ENCODE peak calls at places on chromosomes 3 and 15, in five cellular contexts. Q is T-cell; V is mesothelial cell of epicardium; Z is activated T-helper 9 cell treated with anti-CD3 and anti-CD28 coated beads, Interleukin-2, amount 50 U/mL, for 16 hours; R is EL. G is an unnamed sample.

GRCh38 chr3:69116162-69116561 is 6.2 kb downstream of the LMOD3 start:
- DNase-seq in Z (no peak), V (no peak), Q (no peak), R (no peak), G (no peak)

GRCh38 chr3:39388741-39389248 is 5.6 kb downstream of the SLC25A38 start:
- DNase-seq in Z (no peak), Q (no peak), R (no peak), V (no peak), G (no peak)

GRCh38 chr15:69160976-69161877 is 792 bp downstream of the GLCE start:
- DNase-seq in R (peak), V (peak), Q (peak), Z (peak), G (peak)

GRCh38 chr3:13099707-13100106 is 26.5 kb upstream of the IQSEC1 start:
- DNase-seq in Q (no peak), Z (no peak), R (no peak), V (no peak), G (no peak)

GRCh38 chr3:194176274-194176991 is 40.5 kb downstream of the HES1 start:
- DNase-seq in V (peak), Z (no peak), Q (no peak), R (no peak), G (peak)

GRCh38 chr3:178194547-178194946 is 341.7 kb upstream of the KCNMB2 start:
- DNase-seq in V (no peak), Z (no peak), Q (no peak), R (no peak), G (no peak)

GRCh38 chr3:86845731-86846130 is 145.2 kb downstream of the VGLL3 start:
- DNase-seq in Z (no peak), R (no peak), Q (no peak), V (no peak), G (no peak)

GRCh38 chr3:51340989-51341636 is 44.0 kb upstream of the MANF start:
- DNase-seq in R (peak), Q (no peak), Z (no peak), V (no peak), G (no peak)

GRCh38 chr3:71444028-71444860 is 139.3 kb downstream of the FOXP1 start:
- DNase-seq in V (no peak), R (peak), Z (peak), Q (peak), G (no peak)

GRCh38 chr3:127216415-127217261 is 23.7 kb downstream of the PRR23E start:
- DNase-seq in Q (no peak), R (no peak), Z (no peak), V (no peak), G (no peak)

GRCh38 chr3:58231666-58232065 is 5.9 kb upstream of the ABHD6 start:
- DNase-seq in V (no peak), Z (no peak), Q (no peak), R (no peak), G (no peak)

GRCh38 chr3:64267774-64268604 is 42.7 kb upstream of the PRICKLE2 start:
- DNase-seq in R (peak), Z (no peak), V (peak), Q (no peak), G (peak)

GRCh38 chr3:143002083-143002712 is 828 bp downstream of the U2SURP start:
- DNase-seq in Q (no peak), Z (no peak), R (peak), V (no peak), G (no peak)

GRCh38 chr15:25180606-25181289 is 226.0 kb downstream of the SNRPN start:
- DNase-seq in R (no peak), Q (no peak), V (peak), Z (no peak), G (no peak)

GRCh38 chr3:126782554-126782953 is 78.5 kb downstream of the CHCHD6 start:
- DNase-seq in Z (no peak), Q (no peak), V (no peak), R (peak), G (no peak)

GRCh38 chr15:25065286-25065685 is 110.5 kb downstream of the SNRPN start:
- DNase-seq in Q (no peak), R (no peak), Z (no peak), V (no peak), G (no peak)

GRCh38 chr15:32823750-32824149 is 105.9 kb downstream of the GREM1 start:
- DNase-seq in Z (no peak), R (no peak), V (no peak), Q (no peak), G (no peak)

GRCh38 chr15:91865903-91866302 is 12.4 kb downstream of the SLCO3A1 start:
- DNase-seq in Z (no peak), R (no peak), Q (no peak), V (no peak), G (no peak)

GRCh38 chr3:15892828-15893227 is 95.0 kb upstream of the ANKRD28 start:
- DNase-seq in V (no peak), Z (no peak), R (peak), Q (no peak), G (no peak)

GRCh38 chr3:185103359-185104127 is 49.3 kb downstream of the C3orf70 start:
- DNase-seq in V (no peak), Z (no peak), R (no peak), Q (no peak), G (no peak)

GRCh38 chr3:86982883-86983282 is 8.1 kb downstream of the VGLL3 start:
- DNase-seq in V (no peak), Q (no peak), R (peak), Z (no peak), G (no peak)

GRCh38 chr15:79442911-79443310 is 10.8 kb downstream of the MINAR1 start:
- DNase-seq in R (no peak), Z (no peak), Q (no peak), V (no peak), G (peak)

GRCh38 chr3:120274739-120275167 is 10.3 kb downstream of the GPR156 start:
- DNase-seq in V (no peak), Z (no peak), R (no peak), Q (no peak), G (no peak)

GRCh38 chr3:25856902-25857518 is 67.1 kb downstream of the OXSM start:
- DNase-seq in Z (no peak), R (peak), Q (peak), V (no peak), G (no peak)

GRCh38 chr3:57556459-57557087 is 499 bp downstream of the PDE12 start:
- DNase-seq in R (peak), Q (peak), Z (peak), V (peak), G (no peak)

GRCh38 chr3:51873253-51873766 is 2.1 kb downstream of the IQCF5 start:
- DNase-seq in V (no peak), Q (no peak), Z (no peak), R (no peak), G (no peak)

GRCh38 chr3:46725663-46726314 is 8.1 kb upstream of the PRSS50 start:
- DNase-seq in Z (no peak), V (no peak), Q (no peak), R (peak), G (no peak)

GRCh38 chr15:23370578-23370977 is 16.0 kb downstream of the GOLGA8S start:
- DNase-seq in V (no peak), R (no peak), Z (no peak), Q (no peak), G (no peak)

GRCh38 chr3:108305484-108306172 is 9.3 kb downstream of the HHLA2 start:
- DNase-seq in Q (no peak), R (peak), V (no peak), Z (no peak), G (no peak)

GRCh38 chr3:161096771-161097367 is 8.3 kb downstream of the B3GALNT1 start:
- DNase-seq in R (no peak), V (no peak), Z (no peak), Q (peak), G (no peak)

GRCh38 chr3:179438836-179439235 is 12.4 kb downstream of the GNB4 start:
- DNase-seq in V (no peak), R (no peak), Q (no peak), Z (no peak), G (no peak)

GRCh38 chr3:119608591-119608990 is 10.9 kb downstream of the PLA1A start:
- DNase-seq in Q (no peak), Z (no peak), V (no peak), R (no peak), G (no peak)

GRCh38 chr3:32202496-32202895 is 36.0 kb upstream of the CMTM8 start:
- DNase-seq in V (no peak), R (no peak), Z (no peak), Q (no peak), G (no peak)

GRCh38 chr3:128133273-128133883 is 9.8 kb upstream of the RUVBL1 start:
- DNase-seq in V (no peak), R (peak), Z (peak), Q (peak), G (no peak)

GRCh38 chr3:126052196-126053058 is 31.5 kb downstream of the SLC41A3 start:
- DNase-seq in R (no peak), Q (no peak), Z (no peak), V (no peak), G (no peak)

GRCh38 chr15:62071711-62072308 is 5.0 kb downstream of the C2CD4A start:
- DNase-seq in Q (no peak), V (no peak), Z (no peak), R (peak), G (no peak)